ENCODE peak calls at places on chromosome 1, in nine cellular contexts. R, C, E, A, T, B, H, P and K are unnamed samples.

GRCh38 chr1:16618719-16619118 is 5.4 kb upstream of the NBPF1 start:
- DNase-seq in R (no peak), C (no peak), E (no peak), A (peak), T (no peak), B (no peak), H (no peak), P (no peak), K (no peak)

GRCh38 chr1:33394716-33395115 is 36.2 kb downstream of the PHC2 start:
- DNase-seq in R (no peak), C (no peak), E (no peak), A (no peak), T (no peak), B (no peak), H (no peak), P (no peak), K (no peak)

GRCh38 chr1:153353226-153353947 is 4.3 kb upstream of the S100A9 start:
- DNase-seq in R (no peak), C (no peak), E (no peak), A (no peak), T (peak), B (no peak), H (peak), P (no peak), K (no peak)

GRCh38 chr1:45840704-45841103 is 37.3 kb downstream of the MAST2 start:
- DNase-seq in R (no peak), C (no peak), E (no peak), A (no peak), T (no peak), B (no peak), H (no peak), P (no peak), K (no peak)

GRCh38 chr1:110673197-110673701 is 1.5 kb downstream of the KCNA3 start:
- DNase-seq in R (no peak), C (no peak), E (no peak), A (no peak), T (no peak), B (no peak), H (no peak), P (no peak), K (no peak)

GRCh38 chr1:110207831-110208230 is 2.3 kb upstream of the KCNC4 start:
- DNase-seq in R (no peak), C (peak), E (peak), A (peak), T (peak), B (peak), H (peak), P (peak), K (peak)

GRCh38 chr1:246110343-246111219 is 396.5 kb downstream of the SMYD3 start:
- DNase-seq in R (no peak), C (no peak), E (no peak), A (no peak), T (peak), B (no peak), H (no peak), P (no peak), K (no peak)

GRCh38 chr1:45254490-45254889 is 48.1 kb upstream of the ZSWIM5 start:
- DNase-seq in R (no peak), C (no peak), E (no peak), A (no peak), T (no peak), B (no peak), H (no peak), P (no peak), K (no peak)

GRCh38 chr1:30697977-30698376 is 25.4 kb downstream of the MATN1 start:
- DNase-seq in R (no peak), C (no peak), E (peak), A (no peak), T (no peak), B (no peak), H (no peak), P (no peak), K (no peak)

GRCh38 chr1:207424570-207425131 is 29.5 kb upstream of the CR2 start:
- DNase-seq in R (no peak), C (no peak), E (no peak), A (peak), T (no peak), B (no peak), H (no peak), P (no peak), K (no peak)

GRCh38 chr1:95733671-95734070 is 499.7 kb downstream of the RWDD3 start:
- DNase-seq in R (no peak), C (no peak), E (no peak), A (no peak), T (no peak), B (no peak), H (no peak), P (no peak), K (no peak)

GRCh38 chr1:235093013-235093618 is 35.5 kb downstream of the TOMM20 start:
- DNase-seq in R (no peak), C (no peak), E (no peak), A (no peak), T (peak), B (no peak), H (peak), P (no peak), K (no peak)

GRCh38 chr1:190880352-190880751 is 402.7 kb upstream of the BRINP3 start:
- DNase-seq in R (no peak), C (no peak), E (no peak), A (no peak), T (no peak), B (no peak), H (no peak), P (no peak), K (no peak)

GRCh38 chr1:225735252-225736149 is 42.1 kb upstream of the SRP9 start:
- DNase-seq in R (peak), C (no peak), E (peak), A (no peak), T (peak), B (no peak), H (no peak), P (no peak), K (no peak)

GRCh38 chr1:85374160-85374559 is 90.8 kb downstream of the DDAH1 start:
- DNase-seq in R (peak), C (no peak), E (no peak), A (no peak), T (peak), B (no peak), H (no peak), P (no peak), K (no peak)

GRCh38 chr1:86621286-86621685 is 74.4 kb downstream of the CLCA4 start:
- DNase-seq in R (no peak), C (no peak), E (no peak), A (no peak), T (no peak), B (no peak), H (no peak), P (no peak), K (no peak)

GRCh38 chr1:171743014-171743870 is 1.4 kb upstream of the VAMP4 start:
- DNase-seq in R (peak), C (no peak), E (no peak), A (no peak), T (peak), B (no peak), H (no peak), P (no peak), K (no peak)

GRCh38 chr1:211068976-211069375 is 65.0 kb downstream of the KCNH1 start:
- DNase-seq in R (no peak), C (no peak), E (no peak), A (no peak), T (no peak), B (no peak), H (no peak), P (no peak), K (no peak)

GRCh38 chr1:11690669-11691301 is 725 bp upstream of the DRAXIN start:
- DNase-seq in R (no peak), C (no peak), E (no peak), A (no peak), T (no peak), B (peak), H (no peak), P (no peak), K (no peak)

GRCh38 chr1:209802780-209803152 is 3.2 kb downstream of the IRF6 start:
- DNase-seq in R (no peak), C (no peak), E (no peak), A (no peak), T (no peak), B (no peak), H (no peak), P (no peak), K (no peak)

GRCh38 chr1:28668191-28668955 is at the start of gene GMEB1:
- DNase-seq in R (no peak), C (peak), E (peak), A (peak), T (peak), B (peak), H (peak), P (peak), K (peak)

GRCh38 chr1:209877109-209877764 is 49.5 kb downstream of the UTP25 start:
- DNase-seq in R (no peak), C (no peak), E (no peak), A (no peak), T (peak), B (no peak), H (no peak), P (no peak), K (no peak)

GRCh38 chr1:151839457-151840409 is at the start of gene C2CD4D:
- DNase-seq in R (no peak), C (peak), E (peak), A (peak), T (peak), B (peak), H (no peak), P (peak), K (peak)

GRCh38 chr1:198497326-198498220 is 42.9 kb downstream of the ATP6V1G3 start:
- DNase-seq in R (no peak), C (no peak), E (no peak), A (no peak), T (peak), B (no peak), H (no peak), P (no peak), K (no peak)

GRCh38 chr1:7928247-7928646 is 12.4 kb downstream of the TNFRSF9 start:
- DNase-seq in R (no peak), C (no peak), E (no peak), A (no peak), T (no peak), B (no peak), H (no peak), P (no peak), K (no peak)

GRCh38 chr1:183438060-183438459 is 19.9 kb upstream of the NMNAT2 start:
- DNase-seq in R (no peak), C (no peak), E (no peak), A (no peak), T (no peak), B (no peak), H (no peak), P (no peak), K (no peak)

GRCh38 chr1:228374711-228375577 is 31.7 kb downstream of the TRIM11 start:
- DNase-seq in R (no peak), C (no peak), E (peak), A (no peak), T (no peak), B (no peak), H (no peak), P (no peak), K (no peak)

GRCh38 chr1:115056395-115056798 is 26.8 kb downstream of the TSHB start:
- DNase-seq in R (no peak), C (no peak), E (no peak), A (no peak), T (no peak), B (no peak), H (no peak), P (no peak), K (no peak)

GRCh38 chr1:204503122-204503912 is 8.7 kb upstream of the PIK3C2B start:
- DNase-seq in R (no peak), C (no peak), E (no peak), A (no peak), T (peak), B (peak), H (no peak), P (no peak), K (no peak)

GRCh38 chr1:235253219-235253640 is 74.7 kb downstream of the ARID4B start:
- DNase-seq in R (peak), C (peak), E (peak), A (peak), T (peak), B (peak), H (peak), P (peak), K (peak)

GRCh38 chr1:21966247-21967000 is 10.4 kb upstream of the CELA3B start:
- DNase-seq in R (peak), C (no peak), E (no peak), A (no peak), T (no peak), B (no peak), H (no peak), P (no peak), K (no peak)